ENCODE peak calls at places on chromosomes 4 and X, in seven cellular contexts. B is right atrium auricular region, N is AG09309, O is progenitor cell of endocrine pancreas, M is heart left ventricle, H is HCT116, R is epithelial cell of esophagus. S is an unnamed sample.

GRCh38 chr4:8710416-8710815 is 117.9 kb downstream of the CPZ start:
- DNase-seq in B (no peak), N (no peak), O (no peak), M (no peak), H (no peak), R (no peak), S (no peak)

GRCh38 chr4:73891326-73891725 is 22.1 kb downstream of the CXCL1 start:
- DNase-seq in B (no peak), N (no peak), O (no peak), M (no peak), H (no peak), R (no peak), S (no peak)

GRCh38 chr4:103046416-103047290 is 27.1 kb upstream of the SLC9B1 start:
- DNase-seq in B (no peak), N (no peak), O (peak), M (no peak), H (peak), R (peak), S (no peak)

GRCh38 chr4:175090116-175090515 is 172.0 kb downstream of the ADAM29 start:
- DNase-seq in B (no peak), N (no peak), O (no peak), M (no peak), H (no peak), R (no peak), S (no peak)

GRCh38 chr4:140305053-140305452 is 68.4 kb upstream of the SCOC start:
- DNase-seq in B (no peak), N (no peak), O (no peak), M (no peak), H (no peak), R (peak), S (no peak)

GRCh38 chr4:37603070-37603468 is 83.1 kb downstream of the RELL1 start:
- DNase-seq in B (peak), N (peak), O (peak), M (peak), H (peak), R (peak), S (peak)

GRCh38 chr4:48467891-48468290 is 15.3 kb upstream of the SLC10A4 start:
- DNase-seq in B (no peak), N (no peak), O (no peak), M (no peak), H (no peak), R (no peak), S (no peak)

GRCh38 chr4:76449824-76450223 is 14.8 kb downstream of the SHROOM3 start:
- DNase-seq in B (no peak), N (no peak), O (no peak), M (no peak), H (no peak), R (peak), S (no peak)

GRCh38 chr4:47486306-47486705 is 1.2 kb downstream of the ATP10D start:
- DNase-seq in B (no peak), N (no peak), O (no peak), M (no peak), H (no peak), R (peak), S (no peak)

GRCh38 chr4:89915937-89916336 is 21.3 kb downstream of the MMRN1 start:
- DNase-seq in B (no peak), N (no peak), O (no peak), M (no peak), H (no peak), R (no peak), S (no peak)

GRCh38 chr4:74181225-74181624 is 23.3 kb downstream of the MTHFD2L start:
- DNase-seq in B (no peak), N (no peak), O (no peak), M (no peak), H (no peak), R (peak), S (no peak)

GRCh38 chr4:1567808-1568581 is 116.1 kb downstream of the FAM53A start:
- DNase-seq in B (no peak), N (no peak), O (no peak), M (peak), H (no peak), R (no peak), S (no peak)
- TF ChIP-seq CTCF in B (no peak), N (no peak), O (no peak), M (no peak), H (no peak), R (no peak), S (no peak)

DNA sequence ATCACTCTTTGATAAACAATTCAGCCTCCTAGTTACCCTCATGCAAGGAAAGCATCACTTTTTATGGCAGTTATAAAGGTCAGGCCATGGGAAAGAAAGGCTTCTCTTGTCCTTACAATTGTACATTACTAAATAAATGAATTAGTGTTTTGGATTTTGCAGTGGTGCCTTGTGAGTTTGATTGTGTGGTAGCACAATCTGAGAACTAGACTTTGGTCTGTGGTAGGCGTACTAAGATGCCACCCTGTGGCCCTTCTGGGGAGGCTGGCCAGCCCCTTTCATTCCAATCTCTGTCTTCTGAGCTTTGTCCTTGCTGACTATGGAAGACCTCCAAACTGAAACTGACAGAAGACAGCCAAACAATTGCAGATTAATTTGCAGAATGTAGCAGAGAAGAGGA is 14.6 kb upstream of the HNRNPD start:
- DNase-seq in B (no peak), N (no peak), O (no peak), M (no peak), H (no peak), R (no peak), S (no peak)
- TF ChIP-seq CTCF in B (peak), N (no peak), O (no peak), M (no peak), H (peak), R (no peak), S (peak)

GRCh38 chr4:157226035-157226434 is 5.5 kb downstream of the GRIA2 start:
- DNase-seq in B (no peak), N (no peak), O (no peak), M (no peak), H (no peak), R (no peak), S (no peak)
- TF ChIP-seq CTCF in B (no peak), N (no peak), O (peak), M (no peak), H (no peak), R (no peak), S (no peak)

DNA sequence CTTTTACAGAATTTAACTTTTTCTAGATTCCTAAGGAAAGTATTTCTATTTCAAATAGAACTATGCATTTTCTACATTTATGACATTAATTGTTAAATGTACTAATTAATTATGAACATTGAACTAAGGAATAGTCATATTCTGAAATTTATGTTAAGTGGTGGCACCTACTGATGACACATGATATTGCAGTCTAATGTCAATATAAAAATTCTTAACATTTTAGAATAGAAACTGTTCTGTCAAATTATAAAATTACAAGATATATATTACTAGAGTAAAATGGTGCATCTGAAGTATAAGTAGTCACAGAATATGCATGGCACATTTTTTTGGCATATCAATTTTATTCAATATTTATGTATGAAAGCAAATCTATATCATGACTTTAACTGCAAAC is 40.2 kb upstream of the NDNF start:
- DNase-seq in B (no peak), N (no peak), O (no peak), M (no peak), H (no peak), R (no peak), S (no peak)
- TF ChIP-seq CTCF in B (peak), N (peak), O (peak), M (peak), H (peak), R (no peak), S (peak)

DNA sequence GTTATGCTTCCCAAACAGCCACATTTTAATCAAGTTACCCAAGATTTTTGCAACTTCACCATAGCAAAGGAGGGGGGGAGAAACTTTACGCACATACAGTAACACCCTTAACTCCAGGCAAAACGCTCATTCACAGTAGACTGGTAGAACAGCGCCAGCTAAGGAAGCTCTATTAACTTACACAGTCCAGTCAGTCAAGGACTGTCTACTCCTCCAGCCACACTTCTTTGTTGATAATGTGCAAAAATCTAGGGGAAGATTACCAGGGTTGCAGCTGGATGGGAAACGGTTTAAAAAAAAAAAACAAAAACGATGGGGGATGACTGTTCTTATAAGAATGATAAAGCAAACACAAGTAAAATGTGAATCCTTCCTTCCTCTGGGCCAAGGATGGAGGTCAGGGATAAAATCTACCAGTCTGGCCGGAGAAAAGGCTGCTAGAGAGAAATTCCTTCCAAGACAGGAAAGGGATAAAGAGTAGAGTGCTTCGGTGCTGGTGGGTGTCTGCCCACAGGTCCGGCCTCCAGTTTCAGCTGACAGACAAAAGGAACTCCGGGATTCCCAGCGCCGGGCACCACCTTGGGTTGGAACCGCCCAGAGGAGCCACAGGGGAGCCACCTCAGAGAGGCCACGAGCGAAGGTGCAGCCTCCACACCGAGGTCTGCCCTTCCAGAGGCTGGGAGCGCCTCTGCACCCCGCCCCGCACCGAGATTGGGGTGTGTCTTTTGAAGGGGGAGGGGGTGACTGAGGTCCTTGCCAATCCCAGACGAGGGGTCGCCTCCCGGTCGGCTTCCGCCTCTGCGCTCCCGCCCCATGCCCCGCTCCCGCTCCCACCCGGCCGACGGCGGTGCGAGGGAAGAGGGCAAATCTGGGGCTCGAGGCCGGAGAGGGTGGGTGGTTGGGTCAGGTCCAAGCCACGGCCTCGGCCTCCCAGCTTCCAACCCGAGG is 789 bp downstream of the ANKRD50 start:
- DNase-seq in B (peak), N (peak), O (no peak), M (peak), H (peak), R (peak), S (peak)
- TF ChIP-seq CTCF in B (peak), N (peak), O (no peak), M (no peak), H (no peak), R (peak), S (peak)

GRCh38 chrX:27918799-27919198 is 62.5 kb downstream of the DCAF8L1 start:
- DNase-seq in B (no peak), N (no peak), O (no peak), M (no peak), H (peak), R (peak), S (no peak)
- TF ChIP-seq CTCF in B (no peak), N (no peak), O (peak), M (no peak), H (peak), R (peak), S (peak)

GRCh38 chr4:28621541-28621940 is 1760.9 kb downstream of the STIM2 start:
- DNase-seq in B (no peak), N (no peak), O (no peak), M (no peak), H (no peak), R (peak), S (no peak)
- TF ChIP-seq CTCF in B (no peak), N (no peak), O (no peak), M (no peak), H (no peak), R (no peak), S (no peak)

DNA sequence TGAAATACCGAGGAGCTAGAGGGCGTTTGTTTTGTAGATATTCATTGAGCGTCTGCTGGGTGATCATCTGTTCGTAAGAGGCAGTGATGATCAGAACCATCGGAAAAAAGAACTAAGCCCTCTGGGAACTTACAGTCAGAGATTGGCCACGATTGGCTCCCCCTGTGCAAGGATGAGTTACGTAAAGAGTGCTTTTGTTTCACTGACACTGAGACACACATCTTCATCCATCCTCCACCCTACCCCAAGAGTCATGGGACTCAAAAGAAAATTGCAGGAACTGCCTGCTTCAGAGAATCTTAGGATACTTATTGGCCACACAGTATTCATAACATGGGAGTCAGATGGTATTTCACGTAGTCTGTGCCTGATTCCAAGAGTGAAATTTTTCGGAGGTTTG is 62.1 kb downstream of the GEMIN8 start:
- DNase-seq in B (no peak), N (no peak), O (no peak), M (no peak), H (no peak), R (no peak), S (no peak)
- TF ChIP-seq CTCF in B (no peak), N (no peak), O (no peak), M (no peak), H (no peak), R (no peak), S (no peak)

GRCh38 chr4:150582881-150583286 is 933 bp downstream of the MAB21L2 start:
- DNase-seq in B (no peak), N (no peak), O (no peak), M (peak), H (no peak), R (no peak), S (no peak)

GRCh38 chr4:150583287-150584197 is 1.6 kb downstream of the MAB21L2 start:
- DNase-seq in B (no peak), N (no peak), O (no peak), M (peak), H (no peak), R (no peak), S (no peak)

GRCh38 chr4:150581206-150581605 is 745 bp upstream of the MAB21L2 start:
- DNase-seq in B (no peak), N (no peak), O (no peak), M (no peak), H (no peak), R (no peak), S (no peak)

GRCh38 chr4:150581611-150582010 is 340 bp upstream of the MAB21L2 start:
- DNase-seq in B (no peak), N (no peak), O (no peak), M (peak), H (no peak), R (no peak), S (no peak)

DNA sequence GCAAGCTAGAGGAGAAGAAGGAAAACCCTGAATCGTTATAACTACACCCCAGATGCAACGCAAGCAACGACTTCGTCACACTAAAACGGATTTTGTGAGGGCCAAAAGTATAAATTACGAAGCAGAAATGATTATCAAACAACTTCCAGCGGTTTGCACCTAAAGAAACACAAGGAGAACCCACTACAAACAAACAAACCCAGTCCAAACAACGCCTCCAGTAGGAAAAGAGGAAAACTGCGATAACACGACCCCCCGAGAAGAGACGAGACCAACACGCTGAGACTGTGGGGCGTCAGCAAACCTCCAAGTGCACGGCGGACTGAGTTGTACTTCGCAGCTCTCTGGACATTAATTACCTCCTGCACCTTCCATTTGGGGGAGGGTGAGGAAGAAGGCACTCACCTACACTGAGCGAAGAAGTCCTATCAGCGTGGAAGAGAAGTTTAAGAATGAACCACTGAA is at the start of gene MAB21L2:
- DNase-seq in B (no peak), N (no peak), O (no peak), M (no peak), H (no peak), R (no peak), S (no peak)
- TF ChIP-seq CTCF in B (no peak), N (no peak), O (no peak), M (no peak), H (no peak), R (no peak), S (no peak)

S was measured in D721Med.